ENCODE peak calls at places on chromosomes 3 and 15, in five cellular contexts. One of them, this sample, is unnamed.

GRCh38 chr15:52710050-52710709 is 31.0 kb upstream of the ATOSA start:
- DNase-seq in EH: peak
- DNase-seq in ACHN: no peak
- DNase-seq in effector CD4-positive, alpha-beta T cell: no peak
- DNase-seq in COR-L47: no peak
- DNase-seq in this sample: no peak

GRCh38 chr3:131053021-131053420 is 26.3 kb downstream of the NEK11 start:
- DNase-seq in EH: peak
- DNase-seq in ACHN: peak
- DNase-seq in effector CD4-positive, alpha-beta T cell: no peak
- DNase-seq in COR-L47: peak
- DNase-seq in this sample: no peak

GRCh38 chr3:169020371-169020770 is 643.1 kb downstream of the MECOM start:
- DNase-seq in EH: no peak
- DNase-seq in ACHN: no peak
- DNase-seq in effector CD4-positive, alpha-beta T cell: no peak
- DNase-seq in COR-L47: no peak
- DNase-seq in this sample: no peak

GRCh38 chr15:93217343-93217742 is 128.3 kb upstream of the RGMA start:
- DNase-seq in EH: no peak
- DNase-seq in ACHN: no peak
- DNase-seq in effector CD4-positive, alpha-beta T cell: no peak
- DNase-seq in COR-L47: no peak
- DNase-seq in this sample: no peak

GRCh38 chr3:187739125-187739560 is 6.1 kb downstream of the BCL6 start:
- DNase-seq in EH: no peak
- DNase-seq in ACHN: peak
- DNase-seq in effector CD4-positive, alpha-beta T cell: no peak
- DNase-seq in COR-L47: no peak
- DNase-seq in this sample: no peak

GRCh38 chr3:194330160-194330559 is 21.0 kb downstream of the CPN2 start:
- DNase-seq in EH: no peak
- DNase-seq in ACHN: no peak
- DNase-seq in effector CD4-positive, alpha-beta T cell: no peak
- DNase-seq in COR-L47: no peak
- DNase-seq in this sample: no peak

GRCh38 chr3:13292371-13292770 is 127.8 kb downstream of the NUP210 start:
- DNase-seq in EH: no peak
- DNase-seq in ACHN: no peak
- DNase-seq in effector CD4-positive, alpha-beta T cell: no peak
- DNase-seq in COR-L47: no peak
- DNase-seq in this sample: no peak

GRCh38 chr3:53970656-53971055 is 79.0 kb upstream of the SELENOK start:
- DNase-seq in EH: peak
- DNase-seq in ACHN: peak
- DNase-seq in effector CD4-positive, alpha-beta T cell: no peak
- DNase-seq in COR-L47: no peak
- DNase-seq in this sample: no peak

GRCh38 chr15:34719051-34719882 is 35.5 kb downstream of the GJD2 start:
- DNase-seq in EH: no peak
- DNase-seq in ACHN: no peak
- DNase-seq in effector CD4-positive, alpha-beta T cell: no peak
- DNase-seq in COR-L47: no peak
- DNase-seq in this sample: no peak

GRCh38 chr3:181410870-181411269 is 300.9 kb upstream of the SOX2 start:
- DNase-seq in EH: no peak
- DNase-seq in ACHN: no peak
- DNase-seq in effector CD4-positive, alpha-beta T cell: no peak
- DNase-seq in COR-L47: no peak
- DNase-seq in this sample: no peak

GRCh38 chr3:188233320-188233719 is 79.4 kb downstream of the LPP start:
- DNase-seq in EH: peak
- DNase-seq in ACHN: no peak
- DNase-seq in effector CD4-positive, alpha-beta T cell: no peak
- DNase-seq in COR-L47: no peak
- DNase-seq in this sample: no peak

GRCh38 chr3:42036483-42036823 is 54.7 kb upstream of the TRAK1 start:
- DNase-seq in EH: peak
- DNase-seq in ACHN: peak
- DNase-seq in effector CD4-positive, alpha-beta T cell: no peak
- DNase-seq in COR-L47: no peak
- DNase-seq in this sample: no peak

GRCh38 chr15:84929795-84930371 is 45.4 kb downstream of the SLC28A1 start:
- DNase-seq in EH: peak
- DNase-seq in ACHN: no peak
- DNase-seq in effector CD4-positive, alpha-beta T cell: no peak
- DNase-seq in COR-L47: no peak
- DNase-seq in this sample: no peak

GRCh38 chr3:20186600-20187004 is 596 bp upstream of the SGO1 start:
- DNase-seq in EH: no peak
- DNase-seq in ACHN: no peak
- DNase-seq in effector CD4-positive, alpha-beta T cell: no peak
- DNase-seq in COR-L47: no peak
- DNase-seq in this sample: no peak